ENCODE peak calls at places on chromosomes 5 and 9, in six cellular contexts. N, F, Z, Y, P and Q are unnamed samples.

GRCh38 chr9:127754761-127755557 is 19.9 kb upstream of the TOR2A start:
- DNase-seq in N (no peak), F (no peak), Z (peak), Y (no peak), P (no peak), Q (no peak)

GRCh38 chr5:180323929-180324632 is 29.1 kb downstream of the GFPT2 start:
- DNase-seq in N (peak), F (no peak), Z (no peak), Y (no peak), P (no peak), Q (no peak)

GRCh38 chr5:88203977-88204735 is 64.5 kb downstream of the TMEM161B start:
- DNase-seq in N (peak), F (no peak), Z (no peak), Y (no peak), P (peak), Q (no peak)

GRCh38 chr5:77312411-77312810 is 101.9 kb downstream of the PDE8B start:
- DNase-seq in N (peak), F (no peak), Z (no peak), Y (no peak), P (no peak), Q (no peak)

GRCh38 chr9:20729545-20729944 is 45.5 kb downstream of the FOCAD start:
- DNase-seq in N (no peak), F (no peak), Z (no peak), Y (no peak), P (no peak), Q (no peak)

GRCh38 chr9:91207889-91208651 is 153.6 kb downstream of the AUH start:
- DNase-seq in N (peak), F (no peak), Z (no peak), Y (no peak), P (no peak), Q (no peak)

GRCh38 chr9:111148994-111149759 is 110.9 kb upstream of the LPAR1 start:
- DNase-seq in N (no peak), F (no peak), Z (no peak), Y (no peak), P (no peak), Q (no peak)

GRCh38 chr9:93096131-93096802 is at the start of gene CARD19:
- DNase-seq in N (peak), F (peak), Z (peak), Y (no peak), P (peak), Q (no peak)

GRCh38 chr5:36607114-36607561 is 732 bp downstream of the SLC1A3 start:
- DNase-seq in N (peak), F (peak), Z (peak), Y (no peak), P (no peak), Q (no peak)

GRCh38 chr9:29796291-29796952 is 2223.1 kb upstream of the C9orf72 start:
- DNase-seq in N (no peak), F (no peak), Z (no peak), Y (no peak), P (no peak), Q (no peak)

GRCh38 chr5:154782812-154783592 is 27.8 kb downstream of the LARP1 start:
- DNase-seq in N (no peak), F (no peak), Z (no peak), Y (no peak), P (no peak), Q (no peak)

GRCh38 chr5:74626386-74627222 is 13.9 kb downstream of the ENC1 start:
- DNase-seq in N (peak), F (no peak), Z (no peak), Y (no peak), P (no peak), Q (peak)

GRCh38 chr9:89750117-89750551 is 145.3 kb downstream of the GADD45G start:
- DNase-seq in N (no peak), F (no peak), Z (peak), Y (no peak), P (no peak), Q (peak)

GRCh38 chr5:170307575-170308465 is 10.2 kb upstream of the LCP2 start:
- DNase-seq in N (peak), F (peak), Z (no peak), Y (no peak), P (no peak), Q (no peak)

GRCh38 chr9:79858509-79858908 is 286.7 kb downstream of the TLE4 start:
- DNase-seq in N (peak), F (peak), Z (no peak), Y (peak), P (no peak), Q (no peak)

GRCh38 chr9:87359264-87359663 is 138.4 kb upstream of the DAPK1 start:
- DNase-seq in N (no peak), F (no peak), Z (no peak), Y (no peak), P (no peak), Q (no peak)

GRCh38 chr5:149240354-149240998 is 31.2 kb upstream of the AFAP1L1 start:
- DNase-seq in N (no peak), F (no peak), Z (no peak), Y (no peak), P (peak), Q (no peak)